ENCODE peak calls at places on chromosomes 11 and 22, in four cellular contexts. One of them, this sample, is unnamed.

GRCh38 chr11:75576445-75577049 is 14.5 kb downstream of the SERPINH1 start:
- DNase-seq in SK-N-SH: no peak
- DNase-seq in type B pancreatic cell: no peak
- DNase-seq in fibroblast of pulmonary artery: peak
- DNase-seq in this sample: peak

GRCh38 chr11:76693791-76694190 is 23.2 kb upstream of the LRRC32 start:
- DNase-seq in type B pancreatic cell: no peak
- DNase-seq in SK-N-SH: no peak
- DNase-seq in fibroblast of pulmonary artery: no peak
- DNase-seq in this sample: no peak

GRCh38 chr11:1834132-1834610 is 619 bp upstream of the SYT8 start:
- DNase-seq in fibroblast of pulmonary artery: no peak
- DNase-seq in type B pancreatic cell: no peak
- DNase-seq in SK-N-SH: no peak
- DNase-seq in this sample: peak

GRCh38 chr11:130499828-130500227 is 51.4 kb downstream of the ADAMTS15 start:
- DNase-seq in type B pancreatic cell: no peak
- DNase-seq in fibroblast of pulmonary artery: peak
- DNase-seq in SK-N-SH: no peak
- DNase-seq in this sample: no peak

GRCh38 chr11:63569570-63569969 is 6.4 kb upstream of the PLAAT2 start:
- DNase-seq in type B pancreatic cell: no peak
- DNase-seq in fibroblast of pulmonary artery: no peak
- DNase-seq in SK-N-SH: no peak
- DNase-seq in this sample: no peak

GRCh38 chr11:108224908-108225786 is 2.3 kb downstream of the ATM start:
- DNase-seq in fibroblast of pulmonary artery: no peak
- DNase-seq in SK-N-SH: no peak
- DNase-seq in type B pancreatic cell: no peak
- DNase-seq in this sample: no peak

GRCh38 chr22:35480143-35480542 is 60.5 kb upstream of the RASD2 start:
- DNase-seq in type B pancreatic cell: no peak
- DNase-seq in fibroblast of pulmonary artery: no peak
- DNase-seq in SK-N-SH: no peak
- DNase-seq in this sample: no peak

GRCh38 chr11:82041764-82042163 is 691.9 kb downstream of the FAM181B start:
- DNase-seq in type B pancreatic cell: no peak
- DNase-seq in SK-N-SH: peak
- DNase-seq in fibroblast of pulmonary artery: no peak
- DNase-seq in this sample: no peak

GRCh38 chr11:104897891-104898684 is at the start of gene CASP12:
- DNase-seq in SK-N-SH: no peak
- DNase-seq in type B pancreatic cell: no peak
- DNase-seq in fibroblast of pulmonary artery: peak
- DNase-seq in this sample: no peak

GRCh38 chr11:80993561-80993960 is 1552.7 kb upstream of the TENM4 start:
- DNase-seq in fibroblast of pulmonary artery: no peak
- DNase-seq in SK-N-SH: no peak
- DNase-seq in type B pancreatic cell: no peak
- DNase-seq in this sample: no peak

GRCh38 chr11:40241524-40242037 is 1217.9 kb downstream of the LRRC4C start:
- DNase-seq in type B pancreatic cell: no peak
- DNase-seq in SK-N-SH: no peak
- DNase-seq in fibroblast of pulmonary artery: no peak
- DNase-seq in this sample: no peak

GRCh38 chr11:46307369-46307768 is 29.9 kb downstream of the CREB3L1 start:
- DNase-seq in type B pancreatic cell: no peak
- DNase-seq in SK-N-SH: no peak
- DNase-seq in fibroblast of pulmonary artery: no peak
- DNase-seq in this sample: no peak

GRCh38 chr22:34588893-34589545 is 476.9 kb upstream of the ISX start:
- DNase-seq in SK-N-SH: no peak
- DNase-seq in fibroblast of pulmonary artery: no peak
- DNase-seq in type B pancreatic cell: no peak
- DNase-seq in this sample: no peak

GRCh38 chr22:44926124-44926475 is 83.7 kb downstream of the PHF21B start:
- DNase-seq in type B pancreatic cell: no peak
- DNase-seq in SK-N-SH: no peak
- DNase-seq in fibroblast of pulmonary artery: no peak
- DNase-seq in this sample: no peak

GRCh38 chr11:74007691-74008372 is 1.1 kb downstream of the UCP3 start:
- DNase-seq in SK-N-SH: no peak
- DNase-seq in fibroblast of pulmonary artery: no peak
- DNase-seq in type B pancreatic cell: no peak
- DNase-seq in this sample: no peak

GRCh38 chr11:45368697-45369096 is 82.6 kb upstream of the SYT13 start:
- DNase-seq in SK-N-SH: no peak
- DNase-seq in type B pancreatic cell: no peak
- DNase-seq in fibroblast of pulmonary artery: no peak
- DNase-seq in this sample: no peak

GRCh38 chr11:112157274-112157766 is 6.6 kb downstream of the IL18 start:
- DNase-seq in fibroblast of pulmonary artery: peak
- DNase-seq in type B pancreatic cell: no peak
- DNase-seq in SK-N-SH: no peak
- DNase-seq in this sample: peak

GRCh38 chr22:30596886-30597285 is 5.2 kb upstream of the PES1 start:
- DNase-seq in SK-N-SH: no peak
- DNase-seq in type B pancreatic cell: no peak
- DNase-seq in fibroblast of pulmonary artery: no peak
- DNase-seq in this sample: no peak

GRCh38 chr11:128738942-128739341 is 45.1 kb downstream of the FLI1 start:
- DNase-seq in SK-N-SH: no peak
- DNase-seq in fibroblast of pulmonary artery: no peak
- DNase-seq in type B pancreatic cell: no peak
- DNase-seq in this sample: no peak

GRCh38 chr11:69002101-69002742 is 10.8 kb downstream of the MRGPRF start:
- DNase-seq in type B pancreatic cell: no peak
- DNase-seq in fibroblast of pulmonary artery: no peak
- DNase-seq in SK-N-SH: no peak
- DNase-seq in this sample: no peak

GRCh38 chr22:41280854-41281253 is 5.1 kb downstream of the RANGAP1 start:
- DNase-seq in SK-N-SH: no peak
- DNase-seq in type B pancreatic cell: no peak
- DNase-seq in fibroblast of pulmonary artery: no peak
- DNase-seq in this sample: no peak

GRCh38 chr11:75174781-75175370 is 24.0 kb downstream of the SLCO2B1 start:
- DNase-seq in fibroblast of pulmonary artery: peak
- DNase-seq in SK-N-SH: no peak
- DNase-seq in type B pancreatic cell: no peak
- DNase-seq in this sample: no peak

GRCh38 chr11:12771875-12772274 is 97.7 kb downstream of the TEAD1 start:
- DNase-seq in fibroblast of pulmonary artery: peak
- DNase-seq in type B pancreatic cell: no peak
- DNase-seq in SK-N-SH: no peak
- DNase-seq in this sample: no peak

GRCh38 chr22:44622147-44622427 is 79.9 kb upstream of the PRR5 start:
- DNase-seq in type B pancreatic cell: peak
- DNase-seq in fibroblast of pulmonary artery: no peak
- DNase-seq in SK-N-SH: peak
- DNase-seq in this sample: peak

GRCh38 chr22:50531546-50532352 is 1.9 kb upstream of the TYMP start:
- DNase-seq in SK-N-SH: peak
- DNase-seq in fibroblast of pulmonary artery: peak
- DNase-seq in type B pancreatic cell: no peak
- DNase-seq in this sample: peak

GRCh38 chr11:35629914-35630313 is 11.7 kb downstream of the FJX1 start:
- DNase-seq in type B pancreatic cell: no peak
- DNase-seq in SK-N-SH: no peak
- DNase-seq in fibroblast of pulmonary artery: peak
- DNase-seq in this sample: peak

GRCh38 chr11:1219446-1219835 is 3.4 kb upstream of the MUC5B start:
- DNase-seq in type B pancreatic cell: no peak
- DNase-seq in SK-N-SH: no peak
- DNase-seq in fibroblast of pulmonary artery: no peak
- DNase-seq in this sample: no peak

GRCh38 chr11:80240245-80240644 is 799.4 kb upstream of the TENM4 start:
- DNase-seq in fibroblast of pulmonary artery: no peak
- DNase-seq in type B pancreatic cell: no peak
- DNase-seq in SK-N-SH: no peak
- DNase-seq in this sample: peak

GRCh38 chr11:119120639-119121007 is 757 bp upstream of the HINFP start:
- DNase-seq in fibroblast of pulmonary artery: peak
- DNase-seq in type B pancreatic cell: no peak
- DNase-seq in SK-N-SH: peak
- DNase-seq in this sample: no peak

GRCh38 chr11:92972248-92972647 is 2.8 kb downstream of the MTNR1B start:
- DNase-seq in type B pancreatic cell: no peak
- DNase-seq in SK-N-SH: peak
- DNase-seq in fibroblast of pulmonary artery: no peak
- DNase-seq in this sample: no peak

GRCh38 chr11:132220464-132220863 is 850.0 kb downstream of the NTM start:
- DNase-seq in fibroblast of pulmonary artery: peak
- DNase-seq in type B pancreatic cell: no peak
- DNase-seq in SK-N-SH: no peak
- DNase-seq in this sample: no peak

GRCh38 chr11:130535530-130535929 is 87.1 kb downstream of the ADAMTS15 start:
- DNase-seq in fibroblast of pulmonary artery: no peak
- DNase-seq in type B pancreatic cell: no peak
- DNase-seq in SK-N-SH: no peak
- DNase-seq in this sample: peak

GRCh38 chr11:58546841-58547240 is 28.8 kb downstream of the LPXN start:
- DNase-seq in SK-N-SH: no peak
- DNase-seq in type B pancreatic cell: no peak
- DNase-seq in fibroblast of pulmonary artery: no peak
- DNase-seq in this sample: no peak

GRCh38 chr11:66863428-66864125 is 6.7 kb downstream of the LRFN4 start:
- DNase-seq in type B pancreatic cell: no peak
- DNase-seq in SK-N-SH: no peak
- DNase-seq in fibroblast of pulmonary artery: no peak
- DNase-seq in this sample: no peak
- TF ChIP-seq CTCF in type B pancreatic cell: no peak
- TF ChIP-seq CTCF in SK-N-SH: no peak
- TF ChIP-seq CTCF in fibroblast of pulmonary artery: no peak
- TF ChIP-seq CTCF in this sample: no peak

GRCh38 chr22:31846161-31847115 is 92.6 kb downstream of the DEPDC5 start:
- DNase-seq in fibroblast of pulmonary artery: peak
- DNase-seq in type B pancreatic cell: no peak
- DNase-seq in SK-N-SH: peak
- DNase-seq in this sample: no peak
- TF ChIP-seq CTCF in fibroblast of pulmonary artery: peak
- TF ChIP-seq CTCF in type B pancreatic cell: peak
- TF ChIP-seq CTCF in SK-N-SH: peak
- TF ChIP-seq CTCF in this sample: peak

GRCh38 chr11:83823461-83824025 is 537.4 kb upstream of the CCDC90B start:
- DNase-seq in fibroblast of pulmonary artery: peak
- DNase-seq in SK-N-SH: no peak
- DNase-seq in type B pancreatic cell: no peak
- DNase-seq in this sample: no peak

GRCh38 chr11:83831929-83832328 is 545.8 kb upstream of the CCDC90B start:
- DNase-seq in SK-N-SH: no peak
- DNase-seq in fibroblast of pulmonary artery: no peak
- DNase-seq in type B pancreatic cell: no peak
- DNase-seq in this sample: no peak

GRCh38 chr11:83827520-83827919 is 541.4 kb upstream of the CCDC90B start:
- DNase-seq in fibroblast of pulmonary artery: peak
- DNase-seq in type B pancreatic cell: no peak
- DNase-seq in SK-N-SH: no peak
- DNase-seq in this sample: no peak

GRCh38 chr11:83826078-83826477 is 539.9 kb upstream of the CCDC90B start:
- DNase-seq in SK-N-SH: no peak
- DNase-seq in type B pancreatic cell: no peak
- DNase-seq in fibroblast of pulmonary artery: no peak
- DNase-seq in this sample: no peak

GRCh38 chr11:83827940-83828554 is 541.9 kb upstream of the CCDC90B start:
- DNase-seq in SK-N-SH: peak
- DNase-seq in fibroblast of pulmonary artery: peak
- DNase-seq in type B pancreatic cell: no peak
- DNase-seq in this sample: peak
- TF ChIP-seq CTCF in SK-N-SH: peak
- TF ChIP-seq CTCF in fibroblast of pulmonary artery: peak
- TF ChIP-seq CTCF in type B pancreatic cell: peak
- TF ChIP-seq CTCF in this sample: peak

GRCh38 chr11:32861850-32862577 is 30.6 kb upstream of the QSER1 start:
- DNase-seq in SK-N-SH: no peak
- DNase-seq in type B pancreatic cell: no peak
- DNase-seq in fibroblast of pulmonary artery: no peak
- DNase-seq in this sample: no peak

GRCh38 chr11:32864555-32864954 is 28.1 kb upstream of the QSER1 start:
- DNase-seq in fibroblast of pulmonary artery: no peak
- DNase-seq in SK-N-SH: no peak
- DNase-seq in type B pancreatic cell: no peak
- DNase-seq in this sample: no peak

DNA sequence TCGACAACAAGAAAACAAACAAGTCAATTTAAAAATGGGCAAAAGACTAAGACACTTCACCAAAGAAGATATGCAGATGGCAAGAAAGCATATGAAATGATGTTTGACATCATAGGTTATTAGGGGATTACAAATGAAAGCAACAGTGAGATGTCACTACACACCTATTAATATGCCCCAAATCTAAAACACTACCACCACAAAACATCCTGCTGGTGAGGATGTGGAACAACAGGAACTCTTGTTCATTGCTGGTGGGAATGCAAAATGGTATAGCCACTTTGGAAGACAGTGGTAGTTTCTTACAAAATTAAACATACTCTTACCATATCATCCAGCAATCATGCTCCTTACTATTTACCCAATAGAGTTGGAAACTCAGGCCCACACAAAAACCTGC is 29.0 kb downstream of the PRRG4 start:
- DNase-seq in type B pancreatic cell: no peak
- DNase-seq in SK-N-SH: no peak
- DNase-seq in fibroblast of pulmonary artery: no peak
- DNase-seq in this sample: no peak
- TF ChIP-seq CTCF in type B pancreatic cell: peak
- TF ChIP-seq CTCF in SK-N-SH: no peak
- TF ChIP-seq CTCF in fibroblast of pulmonary artery: peak
- TF ChIP-seq CTCF in this sample: no peak

DNA sequence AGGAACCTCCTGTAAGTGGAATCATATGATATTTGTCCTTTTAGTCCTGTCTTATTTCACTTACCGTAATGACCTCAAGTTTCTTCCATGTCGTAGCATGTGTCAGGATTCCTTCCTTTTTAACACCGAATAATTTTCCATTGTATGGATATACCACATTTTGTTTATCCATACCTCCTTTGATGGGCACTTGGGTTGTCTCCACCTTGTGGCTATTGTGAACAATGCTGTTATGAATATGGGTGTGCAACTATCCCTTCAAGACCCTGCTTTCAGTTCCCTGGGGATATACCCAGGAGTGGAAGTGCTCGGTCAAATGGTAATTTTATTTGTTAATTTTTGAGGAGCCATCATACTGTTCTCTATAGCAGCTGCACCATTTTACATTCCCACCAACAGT is 244.9 kb upstream of the BLID start:
- DNase-seq in SK-N-SH: no peak
- DNase-seq in type B pancreatic cell: no peak
- DNase-seq in fibroblast of pulmonary artery: no peak
- DNase-seq in this sample: no peak
- TF ChIP-seq CTCF in SK-N-SH: peak
- TF ChIP-seq CTCF in type B pancreatic cell: peak
- TF ChIP-seq CTCF in fibroblast of pulmonary artery: peak
- TF ChIP-seq CTCF in this sample: no peak

This sample was measured in bronchial epithelial cell.